ENCODE peak calls at places on chromosomes 12 and 14, in nine cellular contexts. One of them, this sample, is unnamed.

GRCh38 chr12:46635818-46636217 is 190.0 kb downstream of the SLC38A4 start:
- DNase-seq in mammary epithelial cell: no peak
- DNase-seq in AG10803: no peak
- DNase-seq in AG04450: no peak
- DNase-seq in suprapubic skin: no peak
- DNase-seq in heart left ventricle: no peak
- DNase-seq in cardiac fibroblast: no peak
- DNase-seq in tibial artery: no peak
- DNase-seq in fibroblast of mammary gland: no peak
- DNase-seq in this sample: no peak

GRCh38 chr14:23186913-23187654 is 3.6 kb upstream of the SLC7A8 start:
- DNase-seq in mammary epithelial cell: peak
- DNase-seq in AG10803: peak
- DNase-seq in AG04450: peak
- DNase-seq in suprapubic skin: no peak
- DNase-seq in heart left ventricle: peak
- DNase-seq in cardiac fibroblast: peak
- DNase-seq in tibial artery: no peak
- DNase-seq in fibroblast of mammary gland: peak
- DNase-seq in this sample: no peak

GRCh38 chr12:58557156-58557555 is 363.1 kb downstream of the LRIG3 start:
- DNase-seq in mammary epithelial cell: peak
- DNase-seq in AG10803: peak
- DNase-seq in AG04450: peak
- DNase-seq in suprapubic skin: no peak
- DNase-seq in heart left ventricle: no peak
- DNase-seq in cardiac fibroblast: peak
- DNase-seq in tibial artery: no peak
- DNase-seq in fibroblast of mammary gland: peak
- DNase-seq in this sample: no peak

GRCh38 chr12:106767954-106768501 is 6.5 kb upstream of the RIC8B start:
- DNase-seq in mammary epithelial cell: no peak
- DNase-seq in AG10803: peak
- DNase-seq in AG04450: no peak
- DNase-seq in suprapubic skin: no peak
- DNase-seq in heart left ventricle: no peak
- DNase-seq in cardiac fibroblast: peak
- DNase-seq in tibial artery: no peak
- DNase-seq in fibroblast of mammary gland: peak
- DNase-seq in this sample: no peak

GRCh38 chr12:11621797-11622423 is 27.6 kb upstream of the ETV6 start:
- DNase-seq in mammary epithelial cell: no peak
- DNase-seq in AG10803: no peak
- DNase-seq in AG04450: no peak
- DNase-seq in suprapubic skin: no peak
- DNase-seq in heart left ventricle: no peak
- DNase-seq in cardiac fibroblast: peak
- DNase-seq in tibial artery: no peak
- DNase-seq in fibroblast of mammary gland: peak
- DNase-seq in this sample: no peak

GRCh38 chr12:67630373-67631088 is 18.0 kb upstream of the DYRK2 start:
- DNase-seq in mammary epithelial cell: no peak
- DNase-seq in AG10803: no peak
- DNase-seq in AG04450: no peak
- DNase-seq in suprapubic skin: no peak
- DNase-seq in heart left ventricle: peak
- DNase-seq in cardiac fibroblast: peak
- DNase-seq in tibial artery: no peak
- DNase-seq in fibroblast of mammary gland: no peak
- DNase-seq in this sample: peak

GRCh38 chr12:27554421-27555186 is 30.6 kb downstream of the PPFIBP1 start:
- DNase-seq in mammary epithelial cell: no peak
- DNase-seq in AG10803: peak
- DNase-seq in AG04450: no peak
- DNase-seq in suprapubic skin: peak
- DNase-seq in heart left ventricle: peak
- DNase-seq in cardiac fibroblast: peak
- DNase-seq in tibial artery: peak
- DNase-seq in fibroblast of mammary gland: peak
- DNase-seq in this sample: no peak

GRCh38 chr14:98956181-98956580 is 315.8 kb downstream of the BCL11B start:
- DNase-seq in mammary epithelial cell: no peak
- DNase-seq in AG10803: no peak
- DNase-seq in AG04450: no peak
- DNase-seq in suprapubic skin: no peak
- DNase-seq in heart left ventricle: no peak
- DNase-seq in cardiac fibroblast: no peak
- DNase-seq in tibial artery: no peak
- DNase-seq in fibroblast of mammary gland: no peak
- DNase-seq in this sample: no peak

GRCh38 chr14:56555921-56556570 is 23.6 kb upstream of the TMEM260 start:
- DNase-seq in mammary epithelial cell: peak
- DNase-seq in AG10803: peak
- DNase-seq in AG04450: no peak
- DNase-seq in suprapubic skin: no peak
- DNase-seq in heart left ventricle: no peak
- DNase-seq in cardiac fibroblast: peak
- DNase-seq in tibial artery: no peak
- DNase-seq in fibroblast of mammary gland: peak
- DNase-seq in this sample: no peak

GRCh38 chr12:97493729-97494128 is 31.1 kb downstream of the RMST start:
- DNase-seq in mammary epithelial cell: no peak
- DNase-seq in AG10803: no peak
- DNase-seq in AG04450: no peak
- DNase-seq in suprapubic skin: no peak
- DNase-seq in heart left ventricle: no peak
- DNase-seq in cardiac fibroblast: no peak
- DNase-seq in tibial artery: no peak
- DNase-seq in fibroblast of mammary gland: no peak
- DNase-seq in this sample: no peak

GRCh38 chr12:110931315-110931728 is 10.9 kb upstream of the MYL2 start:
- DNase-seq in mammary epithelial cell: no peak
- DNase-seq in AG10803: no peak
- DNase-seq in AG04450: no peak
- DNase-seq in suprapubic skin: no peak
- DNase-seq in heart left ventricle: peak
- DNase-seq in cardiac fibroblast: peak
- DNase-seq in tibial artery: peak
- DNase-seq in fibroblast of mammary gland: no peak
- DNase-seq in this sample: no peak

GRCh38 chr12:111635524-111635923 is 36.4 kb upstream of the ATXN2 start:
- DNase-seq in mammary epithelial cell: no peak
- DNase-seq in AG10803: peak
- DNase-seq in AG04450: no peak
- DNase-seq in suprapubic skin: no peak
- DNase-seq in heart left ventricle: no peak
- DNase-seq in cardiac fibroblast: peak
- DNase-seq in tibial artery: no peak
- DNase-seq in fibroblast of mammary gland: peak
- DNase-seq in this sample: no peak

GRCh38 chr14:104194016-104194415 is 55.6 kb downstream of the KIF26A start:
- DNase-seq in mammary epithelial cell: no peak
- DNase-seq in AG10803: no peak
- DNase-seq in AG04450: no peak
- DNase-seq in suprapubic skin: no peak
- DNase-seq in heart left ventricle: no peak
- DNase-seq in cardiac fibroblast: no peak
- DNase-seq in tibial artery: no peak
- DNase-seq in fibroblast of mammary gland: no peak
- DNase-seq in this sample: no peak

GRCh38 chr12:110577717-110578521 is 5.2 kb downstream of the PPTC7 start:
- DNase-seq in mammary epithelial cell: peak
- DNase-seq in AG10803: peak
- DNase-seq in AG04450: no peak
- DNase-seq in suprapubic skin: no peak
- DNase-seq in heart left ventricle: no peak
- DNase-seq in cardiac fibroblast: peak
- DNase-seq in tibial artery: no peak
- DNase-seq in fibroblast of mammary gland: peak
- DNase-seq in this sample: peak

GRCh38 chr14:91395466-91395865 is 22.2 kb downstream of the CCDC88C start:
- DNase-seq in mammary epithelial cell: no peak
- DNase-seq in AG10803: no peak
- DNase-seq in AG04450: no peak
- DNase-seq in suprapubic skin: no peak
- DNase-seq in heart left ventricle: no peak
- DNase-seq in cardiac fibroblast: no peak
- DNase-seq in tibial artery: no peak
- DNase-seq in fibroblast of mammary gland: no peak
- DNase-seq in this sample: no peak
- H3K4me3 ChIP-seq in mammary epithelial cell: no peak
- H3K4me3 ChIP-seq in AG10803: no peak
- H3K4me3 ChIP-seq in AG04450: no peak
- H3K4me3 ChIP-seq in suprapubic skin: peak
- H3K4me3 ChIP-seq in heart left ventricle: no peak
- H3K4me3 ChIP-seq in cardiac fibroblast: no peak
- H3K4me3 ChIP-seq in tibial artery: no peak
- H3K4me3 ChIP-seq in fibroblast of mammary gland: no peak
- H3K4me3 ChIP-seq in this sample: no peak

DNA sequence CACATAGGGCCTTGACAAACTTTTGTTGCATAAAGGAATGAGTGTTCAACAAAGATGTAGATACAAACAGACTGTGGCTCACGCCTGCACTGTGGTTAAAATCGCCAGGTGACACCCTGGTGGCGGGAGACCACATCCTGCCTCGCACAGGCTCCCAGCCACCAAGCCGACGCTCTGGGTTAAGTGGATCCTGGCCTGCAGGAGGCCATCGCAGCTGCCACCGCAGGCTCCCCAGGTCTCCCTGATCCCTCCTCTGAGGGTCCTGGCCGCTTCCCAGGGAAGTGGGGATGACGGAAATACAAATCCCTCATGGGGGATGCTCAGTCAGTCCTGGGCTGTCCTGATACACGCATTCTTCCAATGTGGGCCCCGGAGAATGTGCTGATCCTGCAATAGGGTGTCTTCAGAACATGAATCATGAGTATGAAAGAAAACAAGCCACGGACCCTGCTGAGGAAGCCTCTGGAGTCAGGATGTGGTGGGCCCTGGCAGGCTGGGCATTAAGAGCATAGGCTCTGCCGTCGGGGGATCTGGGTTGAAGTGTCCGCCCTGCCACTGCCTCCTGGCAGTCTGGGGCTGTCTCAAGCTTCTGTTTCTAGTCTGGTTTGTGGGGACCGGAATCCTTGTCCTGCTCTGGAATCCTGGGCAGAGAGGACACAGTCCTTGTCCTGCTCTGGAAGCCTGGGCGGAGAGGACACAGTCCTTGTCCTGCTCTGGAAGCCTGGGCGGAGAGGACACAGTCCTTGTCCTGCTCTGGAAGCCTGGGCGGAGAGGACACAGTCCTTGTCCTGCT is 53.5 kb upstream of the BEGAIN start:
- DNase-seq in mammary epithelial cell: no peak
- DNase-seq in AG10803: no peak
- DNase-seq in AG04450: no peak
- DNase-seq in suprapubic skin: no peak
- DNase-seq in heart left ventricle: no peak
- DNase-seq in cardiac fibroblast: no peak
- DNase-seq in tibial artery: no peak
- DNase-seq in fibroblast of mammary gland: no peak
- DNase-seq in this sample: peak
- TF ChIP-seq CTCF in mammary epithelial cell: no peak
- TF ChIP-seq CTCF in AG10803: no peak
- TF ChIP-seq CTCF in AG04450: no peak
- TF ChIP-seq CTCF in suprapubic skin: no peak
- TF ChIP-seq CTCF in heart left ventricle: no peak
- TF ChIP-seq CTCF in cardiac fibroblast: no peak
- TF ChIP-seq CTCF in tibial artery: no peak
- TF ChIP-seq CTCF in fibroblast of mammary gland: no peak
- TF ChIP-seq CTCF in this sample: no peak

DNA sequence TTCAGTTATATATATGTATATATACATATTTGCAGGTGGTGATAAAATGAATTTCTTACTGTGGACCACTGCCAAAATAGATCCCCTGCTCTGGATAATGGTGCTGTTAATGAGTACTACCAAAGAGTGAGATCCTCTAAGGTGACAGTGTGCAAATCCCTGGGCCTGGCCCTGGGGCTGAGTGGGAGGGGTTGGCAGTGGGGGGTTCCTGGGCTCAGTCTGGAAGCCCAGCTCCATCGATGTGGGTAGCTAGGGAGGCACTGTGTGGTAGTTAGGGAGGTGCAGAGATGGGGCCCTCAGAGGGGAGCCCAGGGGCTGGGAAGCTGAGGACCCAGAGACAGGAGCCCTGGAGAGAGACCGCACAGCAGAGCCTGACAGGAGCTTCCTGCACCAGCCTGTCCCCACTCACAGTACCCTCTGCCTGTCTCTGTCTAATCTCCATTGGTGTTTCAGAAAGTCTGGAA is 9.1 kb downstream of the KRT8 start:
- DNase-seq in mammary epithelial cell: no peak
- DNase-seq in AG10803: no peak
- DNase-seq in AG04450: no peak
- DNase-seq in suprapubic skin: no peak
- DNase-seq in heart left ventricle: no peak
- DNase-seq in cardiac fibroblast: no peak
- DNase-seq in tibial artery: no peak
- DNase-seq in fibroblast of mammary gland: no peak
- DNase-seq in this sample: no peak
- H3K4me3 ChIP-seq in mammary epithelial cell: no peak
- H3K4me3 ChIP-seq in AG10803: no peak
- H3K4me3 ChIP-seq in AG04450: no peak
- H3K4me3 ChIP-seq in suprapubic skin: no peak
- H3K4me3 ChIP-seq in heart left ventricle: no peak
- H3K4me3 ChIP-seq in cardiac fibroblast: no peak
- H3K4me3 ChIP-seq in tibial artery: no peak
- H3K4me3 ChIP-seq in fibroblast of mammary gland: no peak
- H3K4me3 ChIP-seq in this sample: no peak

GRCh38 chr14:20907214-20907613 is 16.0 kb downstream of the RNASE3 start:
- DNase-seq in mammary epithelial cell: peak
- DNase-seq in AG10803: no peak
- DNase-seq in AG04450: no peak
- DNase-seq in suprapubic skin: no peak
- DNase-seq in heart left ventricle: no peak
- DNase-seq in cardiac fibroblast: no peak
- DNase-seq in tibial artery: no peak
- DNase-seq in fibroblast of mammary gland: no peak
- DNase-seq in this sample: no peak

GRCh38 chr14:20905661-20906060 is 14.5 kb downstream of the RNASE3 start:
- DNase-seq in mammary epithelial cell: no peak
- DNase-seq in AG10803: no peak
- DNase-seq in AG04450: no peak
- DNase-seq in suprapubic skin: no peak
- DNase-seq in heart left ventricle: no peak
- DNase-seq in cardiac fibroblast: no peak
- DNase-seq in tibial artery: no peak
- DNase-seq in fibroblast of mammary gland: no peak
- DNase-seq in this sample: no peak

DNA sequence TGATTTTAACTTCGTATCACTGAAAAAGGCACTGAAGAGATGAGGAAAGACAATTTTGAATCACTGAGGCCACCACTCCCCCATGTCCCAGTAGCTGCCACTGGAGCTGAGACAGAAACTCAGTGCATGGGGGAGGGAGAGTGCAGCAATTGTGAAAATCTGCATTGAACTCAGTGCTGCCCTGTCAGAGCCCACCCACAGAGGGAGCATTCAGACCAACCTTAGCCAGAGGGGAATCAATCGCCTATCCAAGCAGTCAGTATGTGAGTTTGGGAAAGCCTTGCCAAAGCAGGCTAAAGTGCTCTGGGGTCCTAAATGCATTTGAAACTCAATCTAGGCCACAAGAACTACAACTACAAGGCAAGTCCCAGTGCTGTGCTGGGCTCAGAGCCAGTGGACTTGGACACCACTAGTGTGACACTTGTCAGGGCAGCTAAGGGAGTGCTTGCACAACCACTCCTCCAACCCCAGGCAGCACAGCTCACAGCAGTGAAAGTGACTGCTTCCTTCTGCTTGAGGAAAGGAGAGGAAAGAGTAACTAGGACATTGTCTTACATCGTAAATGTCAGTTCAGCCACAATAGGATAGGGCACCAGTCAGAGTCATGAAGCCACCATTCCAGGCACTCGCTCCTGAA is 13.3 kb downstream of the RNASE3 start:
- DNase-seq in mammary epithelial cell: no peak
- DNase-seq in AG10803: no peak
- DNase-seq in AG04450: no peak
- DNase-seq in suprapubic skin: no peak
- DNase-seq in heart left ventricle: no peak
- DNase-seq in cardiac fibroblast: no peak
- DNase-seq in tibial artery: no peak
- DNase-seq in fibroblast of mammary gland: no peak
- DNase-seq in this sample: no peak
- TF ChIP-seq CTCF in mammary epithelial cell: no peak
- TF ChIP-seq CTCF in AG10803: no peak
- TF ChIP-seq CTCF in AG04450: no peak
- TF ChIP-seq CTCF in suprapubic skin: no peak
- TF ChIP-seq CTCF in heart left ventricle: no peak
- TF ChIP-seq CTCF in cardiac fibroblast: no peak
- TF ChIP-seq CTCF in tibial artery: no peak
- TF ChIP-seq CTCF in fibroblast of mammary gland: no peak
- TF ChIP-seq CTCF in this sample: no peak

This sample was measured in GM06990.